ENCODE peak calls at places on chromosome 21, in six cellular contexts. One of them, this sample, is unnamed. For H3K4me1, the result is how much of the 10 kb centered on the place peaks cover.

GRCh38 chr21:21373969-21374368 is 375.8 kb downstream of the NCAM2 start:
- DNase-seq in HCT116: no peak
- DNase-seq in adipocyte: peak
- DNase-seq in K562: no peak
- DNase-seq in ovary: no peak
- DNase-seq in NT2/D1: no peak
- DNase-seq in this sample: no peak

GRCh38 chr21:32949701-32950100 is 76.0 kb upstream of the OLIG2 start:
- DNase-seq in HCT116: no peak
- DNase-seq in adipocyte: no peak
- DNase-seq in K562: no peak
- DNase-seq in ovary: no peak
- DNase-seq in NT2/D1: no peak
- DNase-seq in this sample: no peak

GRCh38 chr21:41197582-41197981 is 29.6 kb downstream of the BACE2 start:
- DNase-seq in HCT116: no peak
- DNase-seq in adipocyte: no peak
- DNase-seq in K562: no peak
- DNase-seq in ovary: no peak
- DNase-seq in NT2/D1: no peak
- DNase-seq in this sample: no peak

GRCh38 chr21:28308516-28308915 is 684.2 kb downstream of the LTN1 start:
- DNase-seq in HCT116: no peak
- DNase-seq in adipocyte: no peak
- DNase-seq in K562: no peak
- DNase-seq in ovary: no peak
- DNase-seq in NT2/D1: no peak
- DNase-seq in this sample: no peak

GRCh38 chr21:43902441-43902840 is 37.4 kb downstream of the AGPAT3 start:
- DNase-seq in HCT116: no peak
- DNase-seq in adipocyte: no peak
- DNase-seq in K562: no peak
- DNase-seq in ovary: no peak
- DNase-seq in NT2/D1: no peak
- DNase-seq in this sample: no peak

GRCh38 chr21:19031956-19032355 is 628.4 kb upstream of the TMPRSS15 start:
- DNase-seq in HCT116: no peak
- DNase-seq in adipocyte: no peak
- DNase-seq in K562: no peak
- DNase-seq in ovary: no peak
- DNase-seq in NT2/D1: no peak
- DNase-seq in this sample: no peak

GRCh38 chr21:16837319-16837718 is 675.5 kb upstream of the CXADR start:
- DNase-seq in HCT116: no peak
- DNase-seq in adipocyte: peak
- DNase-seq in K562: no peak
- DNase-seq in ovary: no peak
- DNase-seq in NT2/D1: no peak
- DNase-seq in this sample: no peak

GRCh38 chr21:34625194-34625593 is 10.3 kb upstream of the RCAN1 start:
- DNase-seq in HCT116: no peak
- DNase-seq in adipocyte: no peak
- DNase-seq in K562: no peak
- DNase-seq in ovary: no peak
- DNase-seq in NT2/D1: no peak
- DNase-seq in this sample: no peak

GRCh38 chr21:43302769-43303168 is 124.2 kb downstream of the SIK1 start:
- DNase-seq in HCT116: no peak
- DNase-seq in adipocyte: no peak
- DNase-seq in K562: no peak
- DNase-seq in ovary: no peak
- DNase-seq in NT2/D1: no peak
- DNase-seq in this sample: no peak

GRCh38 chr21:33036430-33037162 is 10.9 kb downstream of the OLIG2 start:
- DNase-seq in HCT116: no peak
- DNase-seq in adipocyte: no peak
- DNase-seq in K562: no peak
- DNase-seq in ovary: no peak
- DNase-seq in NT2/D1: no peak
- DNase-seq in this sample: no peak

GRCh38 chr21:30014883-30015282 is 75.1 kb upstream of the GRIK1 start:
- DNase-seq in HCT116: no peak
- DNase-seq in adipocyte: no peak
- DNase-seq in K562: no peak
- DNase-seq in ovary: no peak
- DNase-seq in NT2/D1: peak
- DNase-seq in this sample: no peak

GRCh38 chr21:14095021-14095420 is 115.7 kb downstream of the LIPI start:
- DNase-seq in HCT116: no peak
- DNase-seq in adipocyte: no peak
- DNase-seq in K562: no peak
- DNase-seq in ovary: no peak
- DNase-seq in NT2/D1: no peak
- DNase-seq in this sample: no peak

GRCh38 chr21:14263879-14264278 is 47.9 kb downstream of the RBM11 start:
- DNase-seq in HCT116: no peak
- DNase-seq in adipocyte: no peak
- DNase-seq in K562: peak
- DNase-seq in ovary: no peak
- DNase-seq in NT2/D1: no peak
- DNase-seq in this sample: no peak

GRCh38 chr21:17340081-17340480 is 172.8 kb upstream of the CXADR start:
- DNase-seq in HCT116: no peak
- DNase-seq in adipocyte: no peak
- DNase-seq in K562: no peak
- DNase-seq in ovary: no peak
- DNase-seq in NT2/D1: no peak
- DNase-seq in this sample: no peak

GRCh38 chr21:22020221-22020620 is 1022.0 kb downstream of the NCAM2 start:
- DNase-seq in HCT116: no peak
- DNase-seq in adipocyte: peak
- DNase-seq in K562: no peak
- DNase-seq in ovary: no peak
- DNase-seq in NT2/D1: no peak
- DNase-seq in this sample: no peak

GRCh38 chr21:9839011-9839661 is 682.2 kb upstream of the TPTE start:
- DNase-seq in HCT116: no peak
- DNase-seq in adipocyte: no peak
- DNase-seq in K562: peak
- DNase-seq in ovary: no peak
- DNase-seq in NT2/D1: no peak
- DNase-seq in this sample: no peak

GRCh38 chr21:30044447-30045064 is 104.8 kb upstream of the GRIK1 start:
- DNase-seq in HCT116: no peak
- DNase-seq in adipocyte: peak
- DNase-seq in K562: peak
- DNase-seq in ovary: no peak
- DNase-seq in NT2/D1: no peak
- DNase-seq in this sample: no peak

GRCh38 chr21:43313221-43313938 is 113.6 kb downstream of the SIK1 start:
- DNase-seq in HCT116: no peak
- DNase-seq in adipocyte: no peak
- DNase-seq in K562: no peak
- DNase-seq in ovary: no peak
- DNase-seq in NT2/D1: no peak
- DNase-seq in this sample: no peak

GRCh38 chr21:29523646-29524045 is 224.9 kb downstream of the BACH1 start:
- DNase-seq in HCT116: no peak
- DNase-seq in adipocyte: peak
- DNase-seq in K562: no peak
- DNase-seq in ovary: no peak
- DNase-seq in NT2/D1: no peak
- DNase-seq in this sample: no peak

GRCh38 chr21:33023574-33024277 is 2.0 kb upstream of the OLIG2 start:
- DNase-seq in HCT116: no peak
- DNase-seq in adipocyte: no peak
- DNase-seq in K562: no peak
- DNase-seq in ovary: no peak
- DNase-seq in NT2/D1: no peak
- DNase-seq in this sample: no peak

GRCh38 chr21:38960251-38960650 is 154.5 kb downstream of the ETS2 start:
- DNase-seq in HCT116: no peak
- DNase-seq in adipocyte: no peak
- DNase-seq in K562: no peak
- DNase-seq in ovary: no peak
- DNase-seq in NT2/D1: no peak
- DNase-seq in this sample: no peak
- H3K4me1 ChIP-seq in HCT116: under half
- H3K4me1 ChIP-seq in adipocyte: under half
- H3K4me1 ChIP-seq in K562: under half
- H3K4me1 ChIP-seq in ovary: under half
- H3K4me1 ChIP-seq in NT2/D1: under half
- H3K4me1 ChIP-seq in this sample: half or more

GRCh38 chr21:15688809-15689208 is 41.0 kb upstream of the USP25 start:
- DNase-seq in HCT116: no peak
- DNase-seq in adipocyte: peak
- DNase-seq in K562: no peak
- DNase-seq in ovary: no peak
- DNase-seq in NT2/D1: no peak
- DNase-seq in this sample: no peak

GRCh38 chr21:15682977-15683376 is 46.8 kb upstream of the USP25 start:
- DNase-seq in HCT116: no peak
- DNase-seq in adipocyte: peak
- DNase-seq in K562: no peak
- DNase-seq in ovary: no peak
- DNase-seq in NT2/D1: no peak
- DNase-seq in this sample: no peak

GRCh38 chr21:15686506-15686905 is 43.3 kb upstream of the USP25 start:
- DNase-seq in HCT116: no peak
- DNase-seq in adipocyte: no peak
- DNase-seq in K562: no peak
- DNase-seq in ovary: no peak
- DNase-seq in NT2/D1: no peak
- DNase-seq in this sample: no peak

GRCh38 chr21:15688016-15688415 is 41.8 kb upstream of the USP25 start:
- DNase-seq in HCT116: no peak
- DNase-seq in adipocyte: no peak
- DNase-seq in K562: no peak
- DNase-seq in ovary: no peak
- DNase-seq in NT2/D1: no peak
- DNase-seq in this sample: no peak

DNA sequence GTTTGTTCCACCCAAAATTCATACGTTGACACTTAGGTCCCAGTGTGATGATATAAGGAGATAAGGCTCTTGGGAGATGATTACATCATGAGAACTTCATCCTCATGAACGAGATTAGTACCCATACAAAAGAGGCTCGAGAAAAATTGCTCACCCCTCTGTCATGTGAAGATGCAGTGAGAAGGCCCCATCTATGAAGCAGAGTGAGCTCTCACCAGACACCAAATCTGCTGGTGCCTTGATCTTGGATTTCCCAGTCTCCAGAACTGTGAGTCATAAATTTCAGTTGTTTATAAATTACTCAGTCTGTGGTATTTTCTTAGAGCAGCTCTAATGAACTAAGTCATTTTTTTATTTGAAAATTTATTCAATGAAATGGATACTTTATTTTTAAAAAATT is 42.6 kb upstream of the USP25 start:
- DNase-seq in HCT116: no peak
- DNase-seq in adipocyte: no peak
- DNase-seq in K562: no peak
- DNase-seq in ovary: no peak
- DNase-seq in NT2/D1: no peak
- DNase-seq in this sample: no peak
- H3K4me3 ChIP-seq in HCT116: no peak
- H3K4me3 ChIP-seq in adipocyte: no peak
- H3K4me3 ChIP-seq in K562: no peak
- H3K4me3 ChIP-seq in ovary: no peak
- H3K4me3 ChIP-seq in NT2/D1: no peak
- H3K4me3 ChIP-seq in this sample: no peak

DNA sequence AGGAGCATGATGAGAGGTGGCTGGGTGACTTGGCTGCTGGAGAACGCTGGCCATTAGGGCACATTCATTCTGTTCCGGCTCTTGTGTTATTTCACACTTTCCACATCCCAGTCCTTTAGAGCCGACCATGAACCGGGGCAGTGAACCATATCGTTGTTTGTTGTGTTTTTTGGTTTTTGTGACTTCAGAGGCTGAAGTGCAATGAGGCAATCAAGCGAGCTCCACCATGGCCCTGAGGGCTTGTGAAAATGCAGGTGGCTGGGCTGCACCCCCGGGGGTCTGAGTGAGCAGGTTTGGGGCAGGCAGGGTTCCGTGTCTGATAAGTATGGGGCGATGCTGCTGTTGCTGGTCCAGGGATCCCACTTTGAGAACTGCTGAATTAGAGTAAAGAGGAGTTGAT is 23.7 kb downstream of the ABCG1 start:
- DNase-seq in HCT116: no peak
- DNase-seq in adipocyte: no peak
- DNase-seq in K562: no peak
- DNase-seq in ovary: no peak
- DNase-seq in NT2/D1: no peak
- DNase-seq in this sample: no peak
- H3K4me1 ChIP-seq in HCT116: under half
- H3K4me1 ChIP-seq in adipocyte: under half
- H3K4me1 ChIP-seq in K562: under half
- H3K4me1 ChIP-seq in ovary: under half
- H3K4me1 ChIP-seq in NT2/D1: under half
- H3K4me1 ChIP-seq in this sample: under half

GRCh38 chr21:31559368-31560119 is 99.9 kb upstream of the SOD1 start:
- DNase-seq in HCT116: peak
- DNase-seq in adipocyte: peak
- DNase-seq in K562: no peak
- DNase-seq in ovary: peak
- DNase-seq in NT2/D1: peak
- DNase-seq in this sample: peak

GRCh38 chr21:31557956-31558838 is 101.3 kb upstream of the SOD1 start:
- DNase-seq in HCT116: no peak
- DNase-seq in adipocyte: peak
- DNase-seq in K562: no peak
- DNase-seq in ovary: peak
- DNase-seq in NT2/D1: no peak
- DNase-seq in this sample: peak

GRCh38 chr21:31560479-31560878 is 99.0 kb upstream of the SOD1 start:
- DNase-seq in HCT116: no peak
- DNase-seq in adipocyte: no peak
- DNase-seq in K562: no peak
- DNase-seq in ovary: no peak
- DNase-seq in NT2/D1: no peak
- DNase-seq in this sample: no peak

GRCh38 chr21:31557421-31557955 is 102.0 kb upstream of the SOD1 start:
- DNase-seq in HCT116: no peak
- DNase-seq in adipocyte: peak
- DNase-seq in K562: no peak
- DNase-seq in ovary: peak
- DNase-seq in NT2/D1: no peak
- DNase-seq in this sample: no peak

DNA sequence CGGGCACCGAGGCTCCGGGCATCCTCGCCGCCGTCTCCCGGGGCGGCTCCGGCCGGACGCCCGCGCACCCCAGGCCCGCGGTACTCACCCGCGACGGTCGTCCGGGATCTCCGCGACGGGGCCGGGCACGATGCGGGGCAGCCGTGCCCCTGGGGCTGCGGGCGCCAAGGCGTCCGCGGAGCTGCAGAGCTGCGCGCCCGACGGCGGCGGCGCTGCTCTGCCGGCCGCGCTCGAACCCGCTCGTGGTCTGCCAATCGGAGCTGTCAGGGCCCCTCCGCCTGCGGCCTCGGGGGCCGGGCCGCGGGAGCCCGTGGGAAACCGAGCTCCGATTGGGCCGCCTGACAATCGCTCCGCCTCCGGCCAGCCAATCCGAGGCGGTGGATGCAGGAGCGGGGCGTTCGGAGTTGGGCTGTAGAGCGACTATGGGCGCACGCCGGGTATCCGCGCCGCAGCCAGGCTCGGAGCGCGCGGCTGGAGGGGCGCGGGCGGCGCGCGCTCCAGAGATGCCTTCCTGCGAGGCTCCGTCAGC is 100.6 kb upstream of the SOD1 start:
- DNase-seq in HCT116: peak
- DNase-seq in adipocyte: peak
- DNase-seq in K562: no peak
- DNase-seq in ovary: peak
- DNase-seq in NT2/D1: peak
- DNase-seq in this sample: peak
- H3K4me3 ChIP-seq in HCT116: peak
- H3K4me3 ChIP-seq in adipocyte: peak
- H3K4me3 ChIP-seq in K562: no peak
- H3K4me3 ChIP-seq in ovary: peak
- H3K4me3 ChIP-seq in NT2/D1: peak
- H3K4me3 ChIP-seq in this sample: peak

This sample was measured in Caco-2.